ENCODE peak calls at places on chromosomes 7 and 10, in nine cellular contexts. One of them, this sample, is unnamed.

GRCh38 chr10:131735577-131735976 is 165.2 kb upstream of the PPP2R2D start:
- DNase-seq in RPMI8226: no peak
- DNase-seq in left colon: peak
- DNase-seq in naive B cell: no peak
- DNase-seq in adrenal gland: no peak
- DNase-seq in LoVo: no peak
- DNase-seq in foreskin fibroblast: no peak
- DNase-seq in glutamatergic neuron: no peak
- DNase-seq in activated T-cell treated with anti-CD3 and anti-CD28 coated beads for 1 hour: no peak
- DNase-seq in this sample: no peak

GRCh38 chr7:98398567-98399372 is 2.1 kb downstream of the BAIAP2L1 start:
- DNase-seq in adrenal gland: no peak
- DNase-seq in left colon: no peak
- DNase-seq in foreskin fibroblast: peak
- DNase-seq in activated T-cell treated with anti-CD3 and anti-CD28 coated beads for 1 hour: no peak
- DNase-seq in glutamatergic neuron: no peak
- DNase-seq in RPMI8226: no peak
- DNase-seq in naive B cell: no peak
- DNase-seq in LoVo: no peak
- DNase-seq in this sample: no peak

GRCh38 chr7:133513608-133514007 is 260.7 kb downstream of the EXOC4 start:
- DNase-seq in LoVo: no peak
- DNase-seq in glutamatergic neuron: no peak
- DNase-seq in naive B cell: no peak
- DNase-seq in activated T-cell treated with anti-CD3 and anti-CD28 coated beads for 1 hour: no peak
- DNase-seq in left colon: no peak
- DNase-seq in adrenal gland: no peak
- DNase-seq in RPMI8226: no peak
- DNase-seq in foreskin fibroblast: peak
- DNase-seq in this sample: no peak

GRCh38 chr7:2796358-2797352 is 47.5 kb downstream of the GNA12 start:
- DNase-seq in naive B cell: no peak
- DNase-seq in activated T-cell treated with anti-CD3 and anti-CD28 coated beads for 1 hour: no peak
- DNase-seq in glutamatergic neuron: no peak
- DNase-seq in adrenal gland: no peak
- DNase-seq in RPMI8226: no peak
- DNase-seq in left colon: peak
- DNase-seq in foreskin fibroblast: peak
- DNase-seq in LoVo: no peak
- DNase-seq in this sample: no peak

GRCh38 chr7:80859272-80859970 is 59.4 kb downstream of the SEMA3C start:
- DNase-seq in LoVo: no peak
- DNase-seq in glutamatergic neuron: no peak
- DNase-seq in RPMI8226: peak
- DNase-seq in adrenal gland: no peak
- DNase-seq in foreskin fibroblast: peak
- DNase-seq in left colon: peak
- DNase-seq in naive B cell: no peak
- DNase-seq in activated T-cell treated with anti-CD3 and anti-CD28 coated beads for 1 hour: no peak
- DNase-seq in this sample: no peak

GRCh38 chr10:61870521-61870895 is 31.0 kb upstream of the ARID5B start:
- DNase-seq in LoVo: no peak
- DNase-seq in glutamatergic neuron: no peak
- DNase-seq in adrenal gland: no peak
- DNase-seq in foreskin fibroblast: no peak
- DNase-seq in activated T-cell treated with anti-CD3 and anti-CD28 coated beads for 1 hour: no peak
- DNase-seq in left colon: no peak
- DNase-seq in RPMI8226: no peak
- DNase-seq in naive B cell: no peak
- DNase-seq in this sample: no peak

GRCh38 chr7:924541-925231 is 29.8 kb downstream of the ADAP1 start:
- DNase-seq in RPMI8226: peak
- DNase-seq in adrenal gland: peak
- DNase-seq in glutamatergic neuron: peak
- DNase-seq in foreskin fibroblast: no peak
- DNase-seq in LoVo: no peak
- DNase-seq in left colon: peak
- DNase-seq in naive B cell: no peak
- DNase-seq in activated T-cell treated with anti-CD3 and anti-CD28 coated beads for 1 hour: no peak
- DNase-seq in this sample: peak

GRCh38 chr7:1357601-1358271 is 101.5 kb downstream of the MICALL2 start:
- DNase-seq in foreskin fibroblast: no peak
- DNase-seq in left colon: no peak
- DNase-seq in RPMI8226: peak
- DNase-seq in LoVo: no peak
- DNase-seq in glutamatergic neuron: peak
- DNase-seq in adrenal gland: no peak
- DNase-seq in activated T-cell treated with anti-CD3 and anti-CD28 coated beads for 1 hour: no peak
- DNase-seq in naive B cell: no peak
- DNase-seq in this sample: no peak

GRCh38 chr7:88014581-88014980 is 80.5 kb downstream of the ADAM22 start:
- DNase-seq in glutamatergic neuron: no peak
- DNase-seq in adrenal gland: no peak
- DNase-seq in foreskin fibroblast: peak
- DNase-seq in LoVo: no peak
- DNase-seq in left colon: no peak
- DNase-seq in activated T-cell treated with anti-CD3 and anti-CD28 coated beads for 1 hour: no peak
- DNase-seq in RPMI8226: no peak
- DNase-seq in naive B cell: no peak
- DNase-seq in this sample: no peak

GRCh38 chr7:129615018-129615417 is 3.5 kb downstream of the NRF1 start:
- DNase-seq in LoVo: no peak
- DNase-seq in naive B cell: no peak
- DNase-seq in activated T-cell treated with anti-CD3 and anti-CD28 coated beads for 1 hour: no peak
- DNase-seq in left colon: no peak
- DNase-seq in glutamatergic neuron: no peak
- DNase-seq in foreskin fibroblast: peak
- DNase-seq in adrenal gland: no peak
- DNase-seq in RPMI8226: peak
- DNase-seq in this sample: peak

GRCh38 chr10:86023931-86024554 is 342.6 kb downstream of the GRID1 start:
- DNase-seq in naive B cell: no peak
- DNase-seq in LoVo: no peak
- DNase-seq in left colon: no peak
- DNase-seq in activated T-cell treated with anti-CD3 and anti-CD28 coated beads for 1 hour: no peak
- DNase-seq in glutamatergic neuron: no peak
- DNase-seq in RPMI8226: no peak
- DNase-seq in adrenal gland: no peak
- DNase-seq in foreskin fibroblast: no peak
- DNase-seq in this sample: no peak

GRCh38 chr7:27100601-27101187 is 1.8 kb downstream of the HOXA2 start:
- DNase-seq in glutamatergic neuron: no peak
- DNase-seq in adrenal gland: no peak
- DNase-seq in foreskin fibroblast: no peak
- DNase-seq in left colon: no peak
- DNase-seq in activated T-cell treated with anti-CD3 and anti-CD28 coated beads for 1 hour: no peak
- DNase-seq in LoVo: no peak
- DNase-seq in RPMI8226: no peak
- DNase-seq in naive B cell: no peak
- DNase-seq in this sample: no peak

GRCh38 chr10:70890917-70891431 is 2.6 kb upstream of the PCBD1 start:
- DNase-seq in foreskin fibroblast: peak
- DNase-seq in adrenal gland: peak
- DNase-seq in left colon: no peak
- DNase-seq in RPMI8226: no peak
- DNase-seq in naive B cell: no peak
- DNase-seq in glutamatergic neuron: peak
- DNase-seq in LoVo: no peak
- DNase-seq in activated T-cell treated with anti-CD3 and anti-CD28 coated beads for 1 hour: no peak
- DNase-seq in this sample: no peak

GRCh38 chr7:149824748-149825566 is 13.2 kb upstream of the ZNF862 start:
- DNase-seq in glutamatergic neuron: no peak
- DNase-seq in activated T-cell treated with anti-CD3 and anti-CD28 coated beads for 1 hour: no peak
- DNase-seq in RPMI8226: no peak
- DNase-seq in left colon: no peak
- DNase-seq in adrenal gland: no peak
- DNase-seq in naive B cell: no peak
- DNase-seq in LoVo: no peak
- DNase-seq in foreskin fibroblast: no peak
- DNase-seq in this sample: no peak

GRCh38 chr10:130169136-130169888 is 33.1 kb downstream of the GLRX3 start:
- DNase-seq in left colon: no peak
- DNase-seq in LoVo: peak
- DNase-seq in naive B cell: no peak
- DNase-seq in glutamatergic neuron: no peak
- DNase-seq in foreskin fibroblast: no peak
- DNase-seq in RPMI8226: no peak
- DNase-seq in activated T-cell treated with anti-CD3 and anti-CD28 coated beads for 1 hour: no peak
- DNase-seq in adrenal gland: no peak
- DNase-seq in this sample: no peak

GRCh38 chr10:131961777-131962450 is 19.8 kb downstream of the BNIP3 start:
- DNase-seq in adrenal gland: no peak
- DNase-seq in glutamatergic neuron: peak
- DNase-seq in foreskin fibroblast: peak
- DNase-seq in naive B cell: no peak
- DNase-seq in RPMI8226: no peak
- DNase-seq in activated T-cell treated with anti-CD3 and anti-CD28 coated beads for 1 hour: no peak
- DNase-seq in LoVo: no peak
- DNase-seq in left colon: no peak
- DNase-seq in this sample: no peak

GRCh38 chr7:42953989-42954388 is 21.8 kb downstream of the MRPL32 start:
- DNase-seq in foreskin fibroblast: no peak
- DNase-seq in LoVo: no peak
- DNase-seq in activated T-cell treated with anti-CD3 and anti-CD28 coated beads for 1 hour: no peak
- DNase-seq in left colon: no peak
- DNase-seq in glutamatergic neuron: no peak
- DNase-seq in adrenal gland: no peak
- DNase-seq in RPMI8226: no peak
- DNase-seq in naive B cell: no peak
- DNase-seq in this sample: no peak

GRCh38 chr10:49484501-49485230 is 54.3 kb downstream of the ERCC6 start:
- DNase-seq in adrenal gland: no peak
- DNase-seq in left colon: no peak
- DNase-seq in naive B cell: no peak
- DNase-seq in foreskin fibroblast: peak
- DNase-seq in glutamatergic neuron: no peak
- DNase-seq in RPMI8226: no peak
- DNase-seq in activated T-cell treated with anti-CD3 and anti-CD28 coated beads for 1 hour: no peak
- DNase-seq in LoVo: no peak
- DNase-seq in this sample: no peak

GRCh38 chr7:105654994-105655900 is 74.0 kb upstream of the EFCAB10 start:
- DNase-seq in glutamatergic neuron: no peak
- DNase-seq in foreskin fibroblast: peak
- DNase-seq in LoVo: no peak
- DNase-seq in adrenal gland: no peak
- DNase-seq in RPMI8226: peak
- DNase-seq in naive B cell: no peak
- DNase-seq in left colon: no peak
- DNase-seq in activated T-cell treated with anti-CD3 and anti-CD28 coated beads for 1 hour: no peak
- DNase-seq in this sample: peak

GRCh38 chr10:51653025-51653424 is 46.4 kb downstream of the CSTF2T start:
- DNase-seq in adrenal gland: no peak
- DNase-seq in LoVo: no peak
- DNase-seq in activated T-cell treated with anti-CD3 and anti-CD28 coated beads for 1 hour: no peak
- DNase-seq in glutamatergic neuron: no peak
- DNase-seq in RPMI8226: no peak
- DNase-seq in foreskin fibroblast: peak
- DNase-seq in naive B cell: no peak
- DNase-seq in left colon: no peak
- DNase-seq in this sample: no peak

GRCh38 chr10:17703706-17704105 is 48.3 kb upstream of the TMEM236 start:
- DNase-seq in activated T-cell treated with anti-CD3 and anti-CD28 coated beads for 1 hour: no peak
- DNase-seq in left colon: no peak
- DNase-seq in LoVo: no peak
- DNase-seq in foreskin fibroblast: peak
- DNase-seq in naive B cell: no peak
- DNase-seq in RPMI8226: no peak
- DNase-seq in glutamatergic neuron: no peak
- DNase-seq in adrenal gland: no peak
- DNase-seq in this sample: no peak